ENCODE peak calls at places on chromosomes 1 and 21, in eight cellular contexts. C is OCI-M1, Y is left ventricle myocardium inferior, A is HCEC 1CT, Z is H54, T is thoracic aorta, X is NCI-H146, O is NCI-H526 treated with DMSO at 0.1 percent for 48 hours. K is an unnamed sample.

GRCh38 chr1:55035904-55036303 is 3.4 kb upstream of the PCSK9 start:
- DNase-seq in C (peak), Y (no peak), A (peak), Z (no peak), T (no peak), X (no peak), O (no peak), K (no peak)

GRCh38 chr1:54857741-54858665 is 29.0 kb downstream of the DHCR24 start:
- DNase-seq in C (no peak), Y (no peak), A (peak), Z (peak), T (no peak), X (peak), O (no peak), K (peak)

GRCh38 chr21:38269567-38269917 is 12.8 kb downstream of the KCNJ15 start:
- DNase-seq in C (no peak), Y (no peak), A (no peak), Z (no peak), T (no peak), X (no peak), O (no peak), K (no peak)

GRCh38 chr1:208238710-208239517 is 5.3 kb downstream of the PLXNA2 start:
- DNase-seq in C (peak), Y (no peak), A (peak), Z (no peak), T (no peak), X (peak), O (no peak), K (no peak)

GRCh38 chr1:208044568-208045241 is 133.8 kb upstream of the CD34 start:
- DNase-seq in C (no peak), Y (no peak), A (no peak), Z (no peak), T (no peak), X (no peak), O (no peak), K (no peak)

GRCh38 chr1:58762806-58763205 is 21.0 kb downstream of the JUN start:
- DNase-seq in C (no peak), Y (no peak), A (peak), Z (no peak), T (no peak), X (no peak), O (no peak), K (no peak)

GRCh38 chr1:214290399-214291037 is 9.6 kb downstream of the SMYD2 start:
- DNase-seq in C (no peak), Y (peak), A (no peak), Z (no peak), T (no peak), X (no peak), O (no peak), K (no peak)

GRCh38 chr1:74502432-74502831 is 10.0 kb downstream of the LRRC53 start:
- DNase-seq in C (peak), Y (no peak), A (no peak), Z (peak), T (no peak), X (no peak), O (no peak), K (peak)

GRCh38 chr1:232509570-232509969 is 120.4 kb downstream of the SIPA1L2 start:
- DNase-seq in C (no peak), Y (peak), A (no peak), Z (no peak), T (no peak), X (no peak), O (no peak), K (no peak)

GRCh38 chr1:33111965-33112364 is 31.0 kb downstream of the AZIN2 start:
- DNase-seq in C (peak), Y (no peak), A (peak), Z (no peak), T (no peak), X (peak), O (peak), K (no peak)

GRCh38 chr21:14215971-14216621 is at the start of gene RBM11:
- DNase-seq in C (peak), Y (peak), A (no peak), Z (no peak), T (no peak), X (peak), O (peak), K (peak)

GRCh38 chr1:92273039-92273438 is 25.7 kb downstream of the GLMN start:
- DNase-seq in C (no peak), Y (no peak), A (no peak), Z (no peak), T (no peak), X (no peak), O (no peak), K (no peak)

GRCh38 chr1:48693674-48694347 is 82.9 kb downstream of the BEND5 start:
- DNase-seq in C (no peak), Y (no peak), A (no peak), Z (no peak), T (no peak), X (no peak), O (no peak), K (no peak)

GRCh38 chr1:214552174-214552608 is 789 bp upstream of the PTPN14 start:
- DNase-seq in C (no peak), Y (peak), A (peak), Z (peak), T (peak), X (no peak), O (no peak), K (no peak)

GRCh38 chr1:41823453-41823852 is 95.3 kb downstream of the HIVEP3 start:
- DNase-seq in C (no peak), Y (peak), A (no peak), Z (peak), T (no peak), X (no peak), O (no peak), K (peak)

GRCh38 chr21:32861871-32862270 is 90.3 kb upstream of the PAXBP1 start:
- DNase-seq in C (no peak), Y (no peak), A (no peak), Z (no peak), T (no peak), X (no peak), O (no peak), K (no peak)

GRCh38 chr21:37370152-37371040 is 3.8 kb downstream of the DYRK1A start:
- DNase-seq in C (peak), Y (no peak), A (peak), Z (no peak), T (no peak), X (no peak), O (no peak), K (no peak)

GRCh38 chr1:231634302-231635013 is 7.9 kb downstream of the DISC1 start:
- DNase-seq in C (no peak), Y (no peak), A (no peak), Z (no peak), T (no peak), X (no peak), O (no peak), K (no peak)

GRCh38 chr1:62823556-62823955 is 39.6 kb downstream of the ATG4C start:
- DNase-seq in C (no peak), Y (no peak), A (no peak), Z (no peak), T (no peak), X (no peak), O (no peak), K (no peak)

GRCh38 chr1:235974616-235975015 is 90.3 kb downstream of the NID1 start:
- DNase-seq in C (no peak), Y (no peak), A (no peak), Z (no peak), T (no peak), X (no peak), O (no peak), K (no peak)

GRCh38 chr1:77605246-77606026 is 77.0 kb downstream of the ZZZ3 start:
- DNase-seq in C (peak), Y (peak), A (peak), Z (peak), T (no peak), X (peak), O (no peak), K (peak)

GRCh38 chr1:154747841-154748766 is 122.0 kb downstream of the KCNN3 start:
- DNase-seq in C (peak), Y (peak), A (no peak), Z (no peak), T (no peak), X (peak), O (peak), K (no peak)

GRCh38 chr1:156748670-156749428 is 2.6 kb downstream of the HDGF start:
- DNase-seq in C (peak), Y (peak), A (peak), Z (no peak), T (no peak), X (no peak), O (no peak), K (no peak)